ENCODE peak calls at places on chromosomes 3 and 15, in eight cellular contexts. W is BJ; L is IMR-90; G is foreskin fibroblast; C is CD8-positive, alpha-beta memory T cell; B is LoVo; N is HCT116; U is stimulated activated CD4-positive, alpha-beta T cell treated with anti-CD3 and anti-CD28 coated beads, Interleukin-4, amount 100 ng/mL, for 24 hours. D is an unnamed sample.

GRCh38 chr3:187848396-187848795 is 103.1 kb upstream of the BCL6 start:
- DNase-seq in U (no peak), N (no peak), B (no peak), L (no peak), W (no peak), C (no peak), G (no peak), D (no peak)

GRCh38 chr3:166274996-166275395 is 437.8 kb upstream of the BCHE start:
- DNase-seq in G (no peak), N (no peak), B (no peak), W (no peak), U (no peak), L (peak; percentile 61), C (no peak), D (no peak)

GRCh38 chr3:51519848-51520247 is 18.7 kb upstream of the RAD54L2 start:
- DNase-seq in W (no peak), N (no peak), C (no peak), G (no peak), L (no peak), U (no peak), B (no peak), D (no peak)

GRCh38 chr3:111882194-111882593 is 23.1 kb downstream of the PHLDB2 start:
- DNase-seq in G (no peak), C (no peak), N (no peak), U (no peak), W (no peak), B (no peak), L (no peak), D (no peak)

GRCh38 chr15:70608156-70608555 is 155.2 kb downstream of the UACA start:
- DNase-seq in C (no peak), N (no peak), W (no peak), U (no peak), L (peak; percentile 44), G (no peak), B (no peak), D (no peak)

GRCh38 chr15:32030795-32031194 is 480 bp downstream of the CHRNA7 start:
- DNase-seq in U (no peak), C (no peak), B (peak; percentile 28), G (no peak), W (no peak), N (no peak), L (no peak), D (no peak)

GRCh38 chr3:129525341-129525968 is 3.0 kb upstream of the RHO start:
- DNase-seq in W (no peak), U (no peak), G (peak; percentile 67), B (no peak), C (no peak), N (no peak), L (peak; percentile 79), D (no peak)

GRCh38 chr3:159818399-159818798 is 170.2 kb upstream of the IL12A start:
- DNase-seq in B (no peak), C (no peak), N (no peak), W (no peak), G (no peak), U (no peak), L (no peak), D (no peak)

GRCh38 chr3:141646760-141647561 is 91.1 kb upstream of the RNF7 start:
- DNase-seq in B (peak; percentile 19), N (peak; percentile 66), U (no peak), W (no peak), L (peak; percentile 62), C (no peak), G (no peak), D (no peak)